ENCODE peak calls at places on chromosome 18, in five cellular contexts. G is activated naive CD4-positive, alpha-beta T cell treated with anti-CD3 and anti-CD28 coated beads, Interleukin-2, amount 50 U/mL, for 16 hours; N is H1; H is tibial artery; T is HEK293T. X is an unnamed sample.

GRCh38 chr18:5627756-5628511 is 84.1 kb upstream of the EPB41L3 start:
- DNase-seq in N (no peak), T (peak), G (no peak), H (no peak), X (peak)

GRCh38 chr18:79169958-79170555 is 100.9 kb downstream of the ATP9B start:
- DNase-seq in N (no peak), H (no peak), T (no peak), G (no peak), X (no peak)

GRCh38 chr18:74804677-74805076 is 207.0 kb downstream of the ZNF407 start:
- DNase-seq in H (no peak), N (no peak), G (no peak), T (no peak), X (no peak)

GRCh38 chr18:2846638-2847340 is at the start of gene EMILIN2:
- DNase-seq in N (no peak), T (peak), G (peak), H (peak), X (peak)

GRCh38 chr18:39969813-39970494 is 1985.1 kb upstream of the PIK3C3 start:
- DNase-seq in N (no peak), T (no peak), G (no peak), H (no peak), X (no peak)

GRCh38 chr18:44130365-44130942 is 550.2 kb upstream of the SETBP1 start:
- DNase-seq in H (no peak), T (peak), N (no peak), G (no peak), X (peak)

GRCh38 chr18:42271656-42272355 is 316.8 kb downstream of the PIK3C3 start:
- DNase-seq in N (no peak), H (no peak), G (no peak), T (no peak), X (no peak)

GRCh38 chr18:77206676-77207370 is 42.8 kb upstream of the GALR1 start:
- DNase-seq in N (no peak), H (peak), G (no peak), T (no peak), X (peak)

GRCh38 chr18:76459687-76460350 is 35.2 kb downstream of the ZNF516 start:
- DNase-seq in T (no peak), H (no peak), N (no peak), G (no peak), X (peak)

GRCh38 chr18:44742741-44743311 is 62.1 kb downstream of the SETBP1 start:
- DNase-seq in T (no peak), G (no peak), N (no peak), H (no peak), X (peak)